ENCODE peak calls at places on chromosomes 2 and 18, in seven cellular contexts. Z is Peyer's patch, V is HL-60, A is IMR-90, I is cardiac muscle cell, T is WERI-Rb-1, X is mammary epithelial cell. W is an unnamed sample.
A peak's percentile ranks its signal among the peaks of the same experiment; 100 is the strongest.

GRCh38 chr2:141766225-141766624 is 364.6 kb downstream of the LRP1B start:
- DNase-seq in Z (no peak), V (no peak), A (no peak), I (no peak), T (no peak), X (no peak), W (no peak)

GRCh38 chr2:132439703-132440398 is 23.2 kb downstream of the GPR39 start:
- DNase-seq in Z (no peak), V (no peak), A (peak; percentile 45), I (no peak), T (no peak), X (peak; percentile 59), W (no peak)

GRCh38 chr2:224971214-224971613 is 71.1 kb downstream of the DOCK10 start:
- DNase-seq in Z (peak; percentile 84), V (no peak), A (no peak), I (no peak), T (no peak), X (peak; percentile 40), W (peak; percentile 75)

GRCh38 chr18:56517181-56517580 is 121.2 kb downstream of the TXNL1 start:
- DNase-seq in Z (no peak), V (no peak), A (no peak), I (no peak), T (no peak), X (no peak), W (no peak)

GRCh38 chr2:169136885-169137534 is 67.6 kb downstream of the DHRS9 start:
- DNase-seq in Z (no peak), V (no peak), A (no peak), I (peak; percentile 71), T (no peak), X (peak; percentile 23), W (peak; percentile 81)

GRCh38 chr18:70249118-70249517 is 39.7 kb upstream of the SOCS6 start:
- DNase-seq in Z (no peak), V (no peak), A (peak; percentile 61), I (peak; percentile 16), T (no peak), X (peak; percentile 70), W (no peak)

GRCh38 chr18:11906926-11907874 is 917 bp downstream of the MPPE1 start:
- DNase-seq in Z (no peak), V (no peak), A (no peak), I (no peak), T (no peak), X (no peak), W (peak; percentile 55)

GRCh38 chr2:111946294-111947114 is 48.1 kb downstream of the MERTK start:
- DNase-seq in Z (no peak), V (no peak), A (peak; percentile 97), I (peak; percentile 93), T (peak; percentile 27), X (peak; percentile 94), W (no peak)

GRCh38 chr2:104852161-104852689 is 1.7 kb upstream of the POU3F3 start:
- DNase-seq in Z (no peak), V (no peak), A (no peak), I (no peak), T (no peak), X (no peak), W (peak; percentile 82)

GRCh38 chr2:10402652-10403215 is 45.4 kb downstream of the ODC1 start:
- DNase-seq in Z (no peak), V (no peak), A (no peak), I (no peak), T (no peak), X (no peak), W (no peak)

GRCh38 chr18:9539283-9539682 is 64.0 kb downstream of the RALBP1 start:
- DNase-seq in Z (no peak), V (no peak), A (peak; percentile 96), I (no peak), T (no peak), X (peak; percentile 81), W (no peak)

GRCh38 chr2:94879314-94879981 is 8.2 kb downstream of the TEKT4 start:
- DNase-seq in Z (no peak), V (no peak), A (no peak), I (no peak), T (no peak), X (no peak), W (no peak)

GRCh38 chr2:118078734-118079133 is 9.5 kb upstream of the INSIG2 start:
- DNase-seq in Z (no peak), V (no peak), A (no peak), I (no peak), T (no peak), X (no peak), W (no peak)

GRCh38 chr2:239278941-239279365 is 121.9 kb downstream of the HDAC4 start:
- DNase-seq in Z (no peak), V (no peak), A (no peak), I (no peak), T (no peak), X (no peak), W (no peak)

GRCh38 chr18:68764016-68764415 is 33.9 kb upstream of the CCDC102B start:
- DNase-seq in Z (no peak), V (no peak), A (peak; percentile 77), I (no peak), T (no peak), X (peak; percentile 10), W (no peak)

GRCh38 chr2:234288974-234289455 is 207.9 kb downstream of the ARL4C start:
- DNase-seq in Z (peak; percentile 69), V (peak; percentile 61), A (peak; percentile 41), I (peak; percentile 63), T (peak; percentile 72), X (peak; percentile 24), W (peak; percentile 95)

GRCh38 chr2:207434903-207435302 is 94.9 kb upstream of the CREB1 start:
- DNase-seq in Z (no peak), V (no peak), A (no peak), I (no peak), T (no peak), X (no peak), W (no peak)

GRCh38 chr2:134491796-134492441 is 226.9 kb downstream of the TMEM163 start:
- DNase-seq in Z (no peak), V (no peak), A (no peak), I (no peak), T (peak; percentile 53), X (peak; percentile 4), W (no peak)

GRCh38 chr2:3505771-3506170 is 13.6 kb downstream of the ADI1 start:
- DNase-seq in Z (no peak), V (no peak), A (peak; percentile 23), I (no peak), T (peak; percentile 69), X (no peak), W (peak; percentile 47)

GRCh38 chr18:13180614-13181375 is 37.8 kb upstream of the LDLRAD4 start:
- DNase-seq in Z (no peak), V (no peak), A (no peak), I (no peak), T (no peak), X (no peak), W (no peak)

GRCh38 chr2:105643405-105644173 is 101.1 kb upstream of the NCK2 start:
- DNase-seq in Z (no peak), V (no peak), A (no peak), I (no peak), T (no peak), X (no peak), W (no peak)

GRCh38 chr2:239939736-239940483 is 85.2 kb downstream of the NDUFA10 start:
- DNase-seq in Z (peak; percentile 24), V (no peak), A (no peak), I (no peak), T (no peak), X (no peak), W (peak; percentile 36)

GRCh38 chr18:2515408-2515807 is 55.9 kb downstream of the METTL4 start:
- DNase-seq in Z (no peak), V (no peak), A (peak; percentile 93), I (peak; percentile 72), T (no peak), X (peak; percentile 85), W (no peak)

GRCh38 chr2:178306351-178307073 is 112.2 kb downstream of the OSBPL6 start:
- DNase-seq in Z (peak; percentile 61), V (peak; percentile 71), A (peak; percentile 58), I (peak; percentile 62), T (peak; percentile 79), X (peak; percentile 35), W (peak; percentile 88)

GRCh38 chr2:204293884-204294535 is 251.3 kb upstream of the PARD3B start:
- DNase-seq in Z (no peak), V (no peak), A (no peak), I (no peak), T (peak; percentile 35), X (no peak), W (no peak)

GRCh38 chr18:47830772-47831171 is 99.7 kb downstream of the SMAD2 start:
- DNase-seq in Z (no peak), V (no peak), A (no peak), I (peak; percentile 15), T (no peak), X (no peak), W (no peak)

GRCh38 chr18:12283256-12283655 is 24.8 kb upstream of the TUBB6 start:
- DNase-seq in Z (no peak), V (no peak), A (peak; percentile 66), I (peak; percentile 33), T (no peak), X (peak; percentile 84), W (peak; percentile 66)

GRCh38 chr2:191713837-191714236 is 35.9 kb downstream of the NABP1 start:
- DNase-seq in Z (no peak), V (peak; percentile 8), A (no peak), I (no peak), T (no peak), X (peak; percentile 21), W (peak; percentile 63)
- TF ChIP-seq CTCF in Z (no peak), V (no peak), A (no peak), I (no peak), T (peak; percentile 18), X (peak; percentile 63), W (peak; percentile 63)

GRCh38 chr2:191656389-191656788 is 21.5 kb upstream of the NABP1 start:
- DNase-seq in Z (no peak), V (no peak), A (peak; percentile 86), I (peak; percentile 92), T (no peak), X (peak; percentile 75), W (no peak)
- H3K27ac ChIP-seq in Z (no peak overlapping the region), V (no peak overlapping the region), A (peak overlapping the region; percentile 37), I (no peak overlapping the region), T (no peak overlapping the region), X (peak overlapping the region; percentile 14), W (no peak overlapping the region)

DNA sequence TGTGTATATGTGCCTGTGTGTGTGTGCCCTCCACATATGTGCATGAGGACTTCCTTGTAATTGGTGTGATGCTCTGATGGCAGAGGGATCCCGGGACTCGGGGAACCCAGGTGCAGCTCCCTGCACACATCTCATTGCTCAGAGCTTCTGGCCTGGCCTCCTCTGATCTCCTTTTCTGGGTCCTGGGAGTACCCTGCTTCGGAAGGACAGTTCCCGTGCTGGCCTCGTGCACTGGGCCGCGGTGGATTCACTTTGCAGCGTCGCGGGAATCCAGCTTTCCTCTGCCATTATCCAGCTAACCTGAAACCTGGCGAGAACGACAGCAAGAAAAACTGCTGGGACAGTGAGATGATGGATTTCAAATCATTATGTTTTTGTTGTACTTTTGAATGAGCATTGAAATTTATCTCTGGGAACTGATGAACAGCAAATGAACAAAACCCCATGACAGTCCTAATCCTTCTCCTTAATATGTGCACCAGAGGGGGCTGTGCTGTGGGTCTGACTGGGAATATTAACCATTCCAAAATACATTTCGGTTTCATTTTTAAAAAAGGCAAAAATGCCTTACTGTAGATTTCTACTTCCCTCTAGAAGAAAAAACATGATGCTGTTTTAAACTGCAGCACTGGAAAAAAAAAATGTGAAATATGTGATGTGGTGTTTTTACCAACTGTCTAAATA is 78.2 kb downstream of the PTGR3 start:
- DNase-seq in Z (no peak), V (no peak), A (peak; percentile 12), I (peak; percentile 27), T (peak; percentile 4), X (no peak), W (peak; percentile 23)
- TF ChIP-seq CTCF in Z (no peak), V (no peak), A (peak; percentile 22), I (peak; percentile 22), T (no peak), X (no peak), W (no peak)

GRCh38 chr2:19835818-19836281 is 65.9 kb downstream of the TTC32 start:
- DNase-seq in Z (no peak), V (no peak), A (peak; percentile 12), I (peak; percentile 12), T (no peak), X (no peak), W (no peak)
- H3K27ac ChIP-seq in Z (no peak overlapping the region), V (no peak overlapping the region), A (no peak overlapping the region), I (no peak overlapping the region), T (no peak overlapping the region), X (no peak overlapping the region), W (no peak overlapping the region)

W was measured in endodermal cell.